ENCODE peak calls at places on chromosomes 5 and 9, in eight cellular contexts. One of them, this sample, is unnamed.

GRCh38 chr9:105712297-105712696 is 18.0 kb downstream of the TMEM38B start:
- DNase-seq in fibroblast of mammary gland: no peak
- DNase-seq in bronchial epithelial cell: no peak
- DNase-seq in HFF-Myc: no peak
- DNase-seq in foreskin fibroblast: no peak
- DNase-seq in psoas muscle: no peak
- DNase-seq in OCI-LY7: no peak
- DNase-seq in thoracic aorta: no peak
- DNase-seq in this sample: no peak

GRCh38 chr5:170120576-170120975 is 14.9 kb downstream of the FOXI1 start:
- DNase-seq in foreskin fibroblast: peak
- DNase-seq in psoas muscle: no peak
- DNase-seq in bronchial epithelial cell: peak
- DNase-seq in OCI-LY7: no peak
- DNase-seq in thoracic aorta: no peak
- DNase-seq in HFF-Myc: no peak
- DNase-seq in fibroblast of mammary gland: peak
- DNase-seq in this sample: peak

GRCh38 chr9:138066049-138066448 is 188.5 kb downstream of the CACNA1B start:
- DNase-seq in foreskin fibroblast: no peak
- DNase-seq in bronchial epithelial cell: no peak
- DNase-seq in thoracic aorta: no peak
- DNase-seq in OCI-LY7: no peak
- DNase-seq in HFF-Myc: no peak
- DNase-seq in fibroblast of mammary gland: no peak
- DNase-seq in psoas muscle: no peak
- DNase-seq in this sample: no peak

GRCh38 chr9:120870206-120870605 is 6.8 kb downstream of the PHF19 start:
- DNase-seq in HFF-Myc: no peak
- DNase-seq in foreskin fibroblast: no peak
- DNase-seq in bronchial epithelial cell: no peak
- DNase-seq in OCI-LY7: no peak
- DNase-seq in thoracic aorta: no peak
- DNase-seq in fibroblast of mammary gland: no peak
- DNase-seq in psoas muscle: no peak
- DNase-seq in this sample: no peak

GRCh38 chr5:105530716-105531261 is 1968.2 kb upstream of the NUDT12 start:
- DNase-seq in fibroblast of mammary gland: no peak
- DNase-seq in bronchial epithelial cell: peak
- DNase-seq in HFF-Myc: no peak
- DNase-seq in thoracic aorta: no peak
- DNase-seq in foreskin fibroblast: no peak
- DNase-seq in OCI-LY7: no peak
- DNase-seq in psoas muscle: no peak
- DNase-seq in this sample: no peak

GRCh38 chr9:27528278-27528885 is 1.2 kb downstream of the MOB3B start:
- DNase-seq in foreskin fibroblast: peak
- DNase-seq in thoracic aorta: peak
- DNase-seq in HFF-Myc: no peak
- DNase-seq in fibroblast of mammary gland: peak
- DNase-seq in OCI-LY7: no peak
- DNase-seq in bronchial epithelial cell: peak
- DNase-seq in psoas muscle: peak
- DNase-seq in this sample: no peak

GRCh38 chr9:137696526-137696925 is 77.7 kb downstream of the EHMT1 start:
- DNase-seq in foreskin fibroblast: no peak
- DNase-seq in thoracic aorta: no peak
- DNase-seq in HFF-Myc: no peak
- DNase-seq in fibroblast of mammary gland: no peak
- DNase-seq in bronchial epithelial cell: no peak
- DNase-seq in psoas muscle: no peak
- DNase-seq in OCI-LY7: no peak
- DNase-seq in this sample: no peak

GRCh38 chr9:89663264-89663970 is 58.6 kb downstream of the GADD45G start:
- DNase-seq in HFF-Myc: no peak
- DNase-seq in fibroblast of mammary gland: no peak
- DNase-seq in psoas muscle: no peak
- DNase-seq in foreskin fibroblast: no peak
- DNase-seq in bronchial epithelial cell: no peak
- DNase-seq in OCI-LY7: no peak
- DNase-seq in thoracic aorta: no peak
- DNase-seq in this sample: no peak

GRCh38 chr9:110030632-110031031 is 177.3 kb downstream of the C9orf152 start:
- DNase-seq in fibroblast of mammary gland: peak
- DNase-seq in psoas muscle: no peak
- DNase-seq in HFF-Myc: no peak
- DNase-seq in foreskin fibroblast: peak
- DNase-seq in thoracic aorta: no peak
- DNase-seq in bronchial epithelial cell: peak
- DNase-seq in OCI-LY7: no peak
- DNase-seq in this sample: no peak

GRCh38 chr5:138922494-138922893 is 47.4 kb upstream of the LRRTM2 start:
- DNase-seq in foreskin fibroblast: no peak
- DNase-seq in HFF-Myc: no peak
- DNase-seq in OCI-LY7: no peak
- DNase-seq in thoracic aorta: no peak
- DNase-seq in fibroblast of mammary gland: no peak
- DNase-seq in psoas muscle: no peak
- DNase-seq in bronchial epithelial cell: no peak
- DNase-seq in this sample: no peak

GRCh38 chr5:166262395-166262794 is 2029.0 kb upstream of the WWC1 start:
- DNase-seq in fibroblast of mammary gland: no peak
- DNase-seq in psoas muscle: no peak
- DNase-seq in bronchial epithelial cell: no peak
- DNase-seq in HFF-Myc: no peak
- DNase-seq in thoracic aorta: no peak
- DNase-seq in OCI-LY7: no peak
- DNase-seq in foreskin fibroblast: no peak
- DNase-seq in this sample: no peak

DNA sequence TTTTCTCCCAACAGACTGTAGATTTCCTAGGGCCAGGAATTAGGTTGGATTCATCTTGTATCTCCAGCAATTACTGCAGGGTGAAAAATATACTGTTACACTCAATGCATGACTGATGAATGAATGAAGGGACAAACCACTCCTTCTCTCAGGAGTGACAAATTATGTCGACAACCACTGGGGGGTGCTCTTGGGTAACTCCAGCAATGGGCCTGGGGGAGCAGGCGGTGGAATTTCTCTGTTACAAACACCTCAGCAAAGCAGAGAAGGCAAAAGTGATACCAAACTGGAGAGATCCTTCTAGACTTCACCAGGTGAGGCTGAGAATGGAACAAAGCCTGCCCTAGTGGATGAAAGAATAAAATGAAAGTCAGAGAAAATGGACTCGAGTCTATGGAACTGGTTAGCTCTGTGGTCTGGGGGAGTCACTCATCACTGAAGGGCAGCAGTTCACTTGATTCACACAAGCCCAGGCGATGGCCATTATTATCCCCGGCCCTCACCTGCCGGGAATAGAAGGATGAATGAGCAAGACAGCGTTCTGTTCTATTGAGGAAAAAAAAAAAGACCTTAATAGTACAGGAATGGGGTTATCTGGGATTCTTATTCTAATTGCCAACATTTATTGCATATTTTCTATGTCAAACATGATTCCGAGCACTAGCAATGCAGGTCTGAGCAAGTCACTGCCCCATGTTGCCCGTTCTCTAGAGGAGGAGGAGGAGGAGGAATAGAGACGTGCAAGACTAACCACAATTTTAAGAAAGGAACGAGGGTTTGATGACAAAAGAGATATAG is 341.1 kb downstream of the ASTN2 start:
- DNase-seq in OCI-LY7: peak
- DNase-seq in thoracic aorta: no peak
- DNase-seq in foreskin fibroblast: no peak
- DNase-seq in fibroblast of mammary gland: no peak
- DNase-seq in bronchial epithelial cell: peak
- DNase-seq in HFF-Myc: peak
- DNase-seq in psoas muscle: no peak
- DNase-seq in this sample: no peak
- TF ChIP-seq CTCF in OCI-LY7: peak
- TF ChIP-seq CTCF in thoracic aorta: no peak
- TF ChIP-seq CTCF in foreskin fibroblast: peak
- TF ChIP-seq CTCF in fibroblast of mammary gland: peak
- TF ChIP-seq CTCF in bronchial epithelial cell: peak
- TF ChIP-seq CTCF in HFF-Myc: peak
- TF ChIP-seq CTCF in psoas muscle: peak
- TF ChIP-seq CTCF in this sample: no peak

DNA sequence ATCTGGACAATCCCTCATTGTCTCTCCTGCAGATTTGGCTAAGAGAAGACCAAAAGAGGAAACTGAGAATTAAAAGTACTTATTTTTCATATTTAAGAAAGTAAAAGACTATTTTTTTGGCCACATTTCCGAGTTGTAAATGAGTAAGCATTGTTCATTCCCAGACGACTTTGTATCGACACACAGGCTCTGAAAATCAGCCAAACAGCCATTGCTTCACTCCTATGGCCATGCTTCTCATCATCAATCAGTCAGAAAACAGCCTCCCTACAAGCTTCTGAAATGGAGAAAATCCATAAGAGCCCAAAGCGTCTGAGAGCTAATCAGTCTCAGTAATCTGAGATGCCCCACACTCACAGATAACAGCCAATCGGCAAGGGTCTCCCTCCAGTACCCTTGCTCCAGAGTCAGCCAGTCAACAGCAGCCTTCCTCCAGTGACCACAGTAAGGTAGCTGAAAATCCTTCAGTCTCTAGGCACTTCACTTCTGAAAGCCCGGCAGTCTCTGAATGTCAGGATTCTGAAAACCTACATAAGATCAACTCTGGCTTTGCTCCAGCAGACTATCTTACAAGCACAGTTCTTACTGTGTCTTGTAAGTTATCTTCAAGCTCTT is 31.0 kb downstream of the CDO1 start:
- DNase-seq in OCI-LY7: no peak
- DNase-seq in fibroblast of mammary gland: peak
- DNase-seq in HFF-Myc: no peak
- DNase-seq in thoracic aorta: no peak
- DNase-seq in psoas muscle: no peak
- DNase-seq in foreskin fibroblast: no peak
- DNase-seq in bronchial epithelial cell: no peak
- DNase-seq in this sample: no peak
- H3K4me3 ChIP-seq in OCI-LY7: no peak
- H3K4me3 ChIP-seq in fibroblast of mammary gland: no peak
- H3K4me3 ChIP-seq in HFF-Myc: no peak
- H3K4me3 ChIP-seq in thoracic aorta: no peak
- H3K4me3 ChIP-seq in psoas muscle: no peak
- H3K4me3 ChIP-seq in foreskin fibroblast: no peak
- H3K4me3 ChIP-seq in bronchial epithelial cell: no peak
- H3K4me3 ChIP-seq in this sample: no peak

GRCh38 chr9:73269430-73270101 is 117.9 kb downstream of the ANXA1 start:
- DNase-seq in foreskin fibroblast: peak
- DNase-seq in HFF-Myc: peak
- DNase-seq in fibroblast of mammary gland: peak
- DNase-seq in OCI-LY7: peak
- DNase-seq in psoas muscle: no peak
- DNase-seq in thoracic aorta: no peak
- DNase-seq in bronchial epithelial cell: peak
- DNase-seq in this sample: no peak
- TF ChIP-seq CTCF in foreskin fibroblast: no peak
- TF ChIP-seq CTCF in HFF-Myc: no peak
- TF ChIP-seq CTCF in fibroblast of mammary gland: peak
- TF ChIP-seq CTCF in OCI-LY7: peak
- TF ChIP-seq CTCF in psoas muscle: no peak
- TF ChIP-seq CTCF in thoracic aorta: no peak
- TF ChIP-seq CTCF in bronchial epithelial cell: peak
- TF ChIP-seq CTCF in this sample: no peak

GRCh38 chr9:77957652-77958051 is 74.0 kb downstream of the GNAQ start:
- DNase-seq in thoracic aorta: no peak
- DNase-seq in OCI-LY7: no peak
- DNase-seq in bronchial epithelial cell: peak
- DNase-seq in foreskin fibroblast: no peak
- DNase-seq in fibroblast of mammary gland: no peak
- DNase-seq in HFF-Myc: no peak
- DNase-seq in psoas muscle: no peak
- DNase-seq in this sample: no peak
- H3K4me3 ChIP-seq in thoracic aorta: no peak
- H3K4me3 ChIP-seq in OCI-LY7: no peak
- H3K4me3 ChIP-seq in bronchial epithelial cell: no peak
- H3K4me3 ChIP-seq in foreskin fibroblast: no peak
- H3K4me3 ChIP-seq in fibroblast of mammary gland: no peak
- H3K4me3 ChIP-seq in HFF-Myc: no peak
- H3K4me3 ChIP-seq in psoas muscle: no peak
- H3K4me3 ChIP-seq in this sample: no peak